ENCODE peak calls at places on chromosomes 11 and 22, in six cellular contexts. H is IMR-90; C is cardiac septum; I is stimulated activated CD4-positive, alpha-beta T cell treated with anti-CD3 and anti-CD28 coated beads, Interleukin-4, amount 100 ng/mL, for 4 hours; N is RCC 7860; Y is caudate nucleus. T is an unnamed sample.
A peak's percentile ranks its signal among the peaks of the same experiment; 100 is the strongest.

GRCh38 chr11:112279901-112280267 is 19.2 kb upstream of the PLET1 start:
- DNase-seq in I (peak; percentile 61), Y (peak; percentile 37), H (peak; percentile 43), C (peak; percentile 82), N (no peak), T (no peak)

GRCh38 chr22:39177456-39177775 is 24.9 kb upstream of the CBX7 start:
- DNase-seq in N (no peak), H (no peak), Y (no peak), C (no peak), I (no peak), T (no peak)

GRCh38 chr11:6693342-6694228 is 10.4 kb upstream of the MRPL17 start:
- DNase-seq in H (peak; percentile 84), N (peak; percentile 50), C (no peak), Y (no peak), I (peak; percentile 70), T (peak; percentile 63)

GRCh38 chr11:80007616-80008015 is 566.8 kb upstream of the TENM4 start:
- DNase-seq in Y (no peak), N (peak; percentile 14), H (no peak), C (no peak), I (no peak), T (no peak)

GRCh38 chr11:47607380-47607779 is 13.2 kb upstream of the C1QTNF4 start:
- DNase-seq in C (no peak), H (peak; percentile 96), I (no peak), Y (no peak), N (no peak), T (peak; percentile 47)

GRCh38 chr11:34633640-34633989 is 12.7 kb downstream of the EHF start:
- DNase-seq in Y (no peak), H (no peak), I (no peak), N (no peak), C (no peak), T (no peak)

GRCh38 chr22:20550851-20551744 is 43.7 kb downstream of the MED15 start:
- DNase-seq in C (peak; percentile 71), Y (no peak), H (peak; percentile 78), N (peak; percentile 53), I (peak; percentile 48), T (no peak)

GRCh38 chr11:79259800-79260199 is 181.0 kb downstream of the TENM4 start:
- DNase-seq in H (no peak), I (no peak), Y (no peak), C (no peak), N (peak; percentile 9), T (no peak)

GRCh38 chr22:36323855-36324331 is 63.9 kb downstream of the MYH9 start:
- DNase-seq in C (no peak), H (no peak), I (no peak), Y (no peak), N (no peak), T (no peak)

GRCh38 chr11:5600374-5600851 is 4.0 kb downstream of the TRIM6 start:
- DNase-seq in N (peak; percentile 63), C (no peak), I (peak; percentile 56), Y (no peak), H (peak; percentile 90), T (peak; percentile 52)

GRCh38 chr22:34111210-34111824 is 191.0 kb upstream of the LARGE1 start:
- DNase-seq in I (no peak), N (peak; percentile 14), Y (no peak), C (no peak), H (no peak), T (no peak)

GRCh38 chr22:22144858-22145257 is 99.7 kb upstream of the VPREB1 start:
- DNase-seq in Y (no peak), N (no peak), C (no peak), I (no peak), H (peak; percentile 24), T (no peak)

GRCh38 chr11:69361466-69361865 is 67.5 kb downstream of the MYEOV start:
- DNase-seq in C (peak; percentile 36), I (no peak), Y (no peak), H (no peak), N (no peak), T (no peak)

GRCh38 chr11:19025799-19026406 is 34.6 kb downstream of the MRGPRX2 start:
- DNase-seq in C (no peak), Y (no peak), H (peak; percentile 1), N (no peak), I (no peak), T (no peak)

GRCh38 chr22:41992496-41992895 is 6.1 kb upstream of the WBP2NL start:
- DNase-seq in N (no peak), H (no peak), Y (no peak), C (no peak), I (no peak), T (no peak)

GRCh38 chr22:17774206-17774927 is at the start of gene BID:
- DNase-seq in C (peak; percentile 88), H (peak; percentile 17), I (peak; percentile 35), Y (no peak), N (no peak), T (no peak)

GRCh38 chr22:19422440-19423301 is 8.9 kb downstream of the HIRA start:
- DNase-seq in N (no peak), C (no peak), I (no peak), Y (peak; percentile 35), H (no peak), T (no peak)

GRCh38 chr11:115921540-115921939 is 417.3 kb upstream of the CADM1 start:
- DNase-seq in C (no peak), I (no peak), H (no peak), Y (no peak), N (peak; percentile 69), T (no peak)

GRCh38 chr11:13120691-13121090 is 111.6 kb downstream of the RASSF10 start:
- DNase-seq in H (peak; percentile 86), Y (no peak), C (no peak), N (peak; percentile 69), I (no peak), T (no peak)

GRCh38 chr11:65927904-65928397 is 8.7 kb downstream of the DRAP1 start:
- DNase-seq in I (peak; percentile 78), Y (no peak), C (peak; percentile 77), H (no peak), N (no peak), T (no peak)

GRCh38 chr22:22896601-22897000 is 9.0 kb downstream of the IGLL5 start:
- DNase-seq in C (peak; percentile 7), I (no peak), Y (no peak), N (no peak), H (no peak), T (no peak)

GRCh38 chr11:44120169-44120568 is 24.7 kb downstream of the EXT2 start:
- DNase-seq in N (no peak), H (no peak), Y (no peak), C (no peak), I (no peak), T (no peak)

GRCh38 chr11:30282289-30282631 is 40.6 kb upstream of the ARL14EP start:
- DNase-seq in Y (no peak), C (no peak), H (no peak), I (no peak), N (no peak), T (no peak)

GRCh38 chr11:105900515-105901035 is 121.5 kb downstream of the MSANTD4 start:
- DNase-seq in Y (no peak), H (no peak), C (no peak), I (no peak), N (no peak), T (no peak)

GRCh38 chr11:122696662-122697061 is 41.1 kb downstream of the UBASH3B start:
- DNase-seq in I (peak; percentile 71), H (no peak), C (no peak), N (no peak), Y (no peak), T (no peak)

GRCh38 chr11:113384551-113384950 is 3.0 kb upstream of the ANKK1 start:
- DNase-seq in Y (no peak), I (no peak), H (peak; percentile 96), C (no peak), N (no peak), T (peak; percentile 82)

GRCh38 chr22:37059876-37060449 is 8.4 kb downstream of the KCTD17 start:
- DNase-seq in Y (no peak), C (no peak), I (no peak), H (no peak), N (no peak), T (no peak)

T was measured in kidney epithelial cell.